ENCODE peak calls at places on chromosomes 12 and 14, in four cellular contexts. Y, X, P and V are unnamed samples. For H3K79me2, the result is how much of the 10 kb centered on the place peaks cover.

GRCh38 chr12:39405580-39405979 is 37.3 kb downstream of the KIF21A start:
- DNase-seq in P (no peak), X (no peak), Y (no peak), V (no peak)

GRCh38 chr14:94385553-94386057 is 2.8 kb downstream of the SERPINA1 start:
- DNase-seq in P (no peak), Y (no peak), X (no peak), V (no peak)

GRCh38 chr14:34496679-34497513 is 34.9 kb upstream of the SPTSSA start:
- DNase-seq in X (peak), Y (no peak), P (peak), V (no peak)

GRCh38 chr12:130334937-130335336 is 2.8 kb upstream of the PIWIL1 start:
- DNase-seq in X (no peak), Y (no peak), P (no peak), V (no peak)

GRCh38 chr14:60637490-60638452 is 11.5 kb downstream of the SIX1 start:
- DNase-seq in P (peak), Y (no peak), X (peak), V (no peak)

GRCh38 chr12:131536337-131536736 is 174.6 kb upstream of the SFSWAP start:
- DNase-seq in P (no peak), X (no peak), Y (no peak), V (no peak)

GRCh38 chr12:65781681-65782269 is 42.5 kb upstream of the HMGA2 start:
- DNase-seq in Y (no peak), P (no peak), X (no peak), V (no peak)

GRCh38 chr12:21025656-21026055 is 105.3 kb upstream of the SLCO1B1 start:
- DNase-seq in Y (no peak), X (no peak), P (no peak), V (no peak)

GRCh38 chr12:44154128-44154527 is 318.2 kb downstream of the TMEM117 start:
- DNase-seq in Y (no peak), P (peak), X (no peak), V (no peak)

GRCh38 chr12:57389033-57389432 is 41.8 kb downstream of the R3HDM2 start:
- DNase-seq in Y (no peak), X (peak), P (peak), V (no peak)

GRCh38 chr12:6821271-6821673 is 349 bp upstream of the GPR162 start:
- DNase-seq in P (peak), Y (peak), X (no peak), V (no peak)

GRCh38 chr12:98873823-98874222 is 228.7 kb downstream of the APAF1 start:
- DNase-seq in Y (no peak), X (no peak), P (no peak), V (no peak)

GRCh38 chr12:4833511-4833910 is 76.2 kb upstream of the KCNA1 start:
- DNase-seq in Y (no peak), P (no peak), X (no peak), V (no peak)

GRCh38 chr14:23829736-23830474 is 123.7 kb upstream of the DHRS4 start:
- DNase-seq in P (peak), X (peak), Y (no peak), V (no peak)

GRCh38 chr12:62533755-62534107 is 67.1 kb downstream of the MON2 start:
- DNase-seq in X (no peak), P (no peak), Y (no peak), V (no peak)

GRCh38 chr12:49293056-49293956 is 1.6 kb upstream of the PRPH start:
- DNase-seq in X (no peak), P (no peak), Y (no peak), V (no peak)

GRCh38 chr14:49408187-49408963 is 177.8 kb downstream of the RPS29 start:
- DNase-seq in Y (no peak), X (no peak), P (no peak), V (no peak)

GRCh38 chr12:29288031-29288430 is 92.9 kb downstream of the ERGIC2 start:
- DNase-seq in P (no peak), X (no peak), Y (no peak), V (no peak)

GRCh38 chr12:118271199-118271598 is 101.5 kb downstream of the TAOK3 start:
- DNase-seq in P (no peak), X (peak), Y (no peak), V (no peak)

GRCh38 chr12:6925543-6926279 is 2.0 kb upstream of the ATN1 start:
- DNase-seq in Y (no peak), P (peak), X (peak), V (no peak)

GRCh38 chr14:99468081-99468480 is 12.6 kb downstream of the SETD3 start:
- DNase-seq in Y (no peak), P (no peak), X (no peak), V (no peak)

GRCh38 chr14:99471731-99472130 is 8.9 kb downstream of the SETD3 start:
- DNase-seq in P (no peak), Y (no peak), X (no peak), V (no peak)

GRCh38 chr14:99467338-99468075 is 13.2 kb downstream of the SETD3 start:
- DNase-seq in Y (no peak), X (no peak), P (no peak), V (no peak)

GRCh38 chr14:99466719-99467118 is 13.9 kb downstream of the SETD3 start:
- DNase-seq in P (no peak), X (no peak), Y (no peak), V (no peak)

DNA sequence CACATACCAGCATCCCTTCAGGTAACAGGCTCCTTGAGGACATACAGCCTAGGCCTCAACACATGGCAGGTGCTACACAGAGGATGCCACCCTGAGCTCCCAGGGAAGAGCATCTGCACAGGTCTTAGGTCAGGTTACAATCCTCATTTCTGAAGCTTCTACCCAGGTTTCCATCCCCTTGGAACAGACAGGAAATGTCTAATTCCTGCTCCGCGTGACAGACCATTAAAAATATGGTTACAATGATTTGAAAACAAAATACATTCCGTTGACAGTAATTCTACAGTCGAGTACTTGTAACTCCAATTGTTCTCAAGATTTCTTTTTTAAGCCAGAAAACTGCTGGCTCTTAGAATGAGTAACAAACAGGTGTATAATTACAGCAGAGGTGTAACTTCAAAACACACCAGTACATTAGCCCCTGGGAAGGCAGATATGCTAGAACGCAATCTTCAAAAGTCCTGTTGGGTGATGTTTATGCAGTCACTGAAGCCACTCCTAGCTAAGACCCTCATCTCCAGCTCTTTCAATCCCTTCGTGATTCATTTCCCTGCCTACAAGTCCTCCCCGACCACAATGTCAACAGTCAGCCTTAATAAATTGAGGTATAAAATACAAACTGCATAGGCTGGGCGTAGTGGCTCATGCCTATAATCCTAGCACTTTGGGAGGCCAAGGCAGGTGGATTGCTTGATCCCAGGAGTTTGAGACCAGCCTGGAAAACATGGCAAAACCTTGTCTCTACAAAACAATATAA is 11.6 kb downstream of the SETD3 start:
- DNase-seq in Y (no peak), P (no peak), X (peak), V (no peak)
- H3K79me2 ChIP-seq in Y (under half), P (half or more), X (half or more), V (under half)

GRCh38 chr12:69523433-69524330 is 53.5 kb downstream of the FRS2 start:
- DNase-seq in Y (no peak), P (no peak), X (no peak), V (no peak)

GRCh38 chr12:69524331-69524630 is 54.1 kb downstream of the FRS2 start:
- DNase-seq in Y (no peak), X (no peak), P (no peak), V (no peak)

GRCh38 chr12:69524755-69525509 is 54.7 kb downstream of the FRS2 start:
- DNase-seq in Y (no peak), P (peak), X (peak), V (no peak)

GRCh38 chr12:69529021-69529420 is 56.2 kb upstream of the CCT2 start:
- DNase-seq in Y (no peak), X (no peak), P (no peak), V (no peak)

DNA sequence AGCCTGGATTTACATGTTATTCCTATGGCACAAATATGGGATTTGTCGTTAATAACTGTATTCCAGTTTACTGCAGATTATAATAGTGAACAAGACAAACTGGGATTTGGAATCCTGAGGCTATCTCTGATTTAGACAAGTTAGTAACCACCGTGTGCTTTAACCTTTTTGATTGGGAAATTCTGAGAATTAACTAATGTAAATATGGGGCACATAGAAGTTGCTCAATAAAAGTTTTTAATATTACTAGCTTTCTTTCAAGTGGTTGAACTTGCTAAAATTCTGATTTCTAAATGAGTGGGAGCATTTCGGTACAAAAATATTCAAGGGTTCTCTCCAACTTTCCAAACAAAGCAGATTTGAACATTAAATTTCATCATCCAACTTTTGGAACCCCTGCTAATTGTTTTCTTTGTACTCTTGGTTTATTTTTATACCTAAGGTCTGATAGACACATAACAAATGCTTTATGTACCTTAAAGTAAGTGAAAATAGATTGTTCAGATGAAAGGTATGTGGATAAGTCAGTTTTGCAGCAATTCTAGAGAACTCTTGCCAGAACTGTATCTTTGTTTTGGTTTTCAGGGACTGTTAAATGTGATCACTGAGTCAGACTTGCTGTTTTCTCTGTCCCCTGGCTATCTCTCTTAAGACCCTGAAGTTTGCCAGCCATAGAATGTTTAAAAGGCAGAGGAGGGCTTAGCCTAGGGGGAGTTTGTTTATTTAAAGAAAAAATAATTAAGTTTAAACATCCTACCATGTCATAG is 57.5 kb downstream of the FRS2 start:
- DNase-seq in P (peak), Y (no peak), X (peak), V (no peak)
- H3K79me2 ChIP-seq in P (half or more), Y (under half), X (half or more), V (half or more)

GRCh38 chr14:100881211-100882025 is 22.1 kb downstream of the RTL1 start:
- DNase-seq in Y (no peak), P (no peak), X (no peak), V (no peak)

GRCh38 chr14:100879194-100879593 is 24.3 kb downstream of the RTL1 start:
- DNase-seq in P (no peak), Y (no peak), X (no peak), V (no peak)

GRCh38 chr14:100879782-100880181 is 23.7 kb downstream of the RTL1 start:
- DNase-seq in Y (no peak), P (no peak), X (no peak), V (no peak)

GRCh38 chr14:100882026-100882967 is 21.2 kb downstream of the RTL1 start:
- DNase-seq in Y (no peak), P (no peak), X (no peak), V (no peak)

DNA sequence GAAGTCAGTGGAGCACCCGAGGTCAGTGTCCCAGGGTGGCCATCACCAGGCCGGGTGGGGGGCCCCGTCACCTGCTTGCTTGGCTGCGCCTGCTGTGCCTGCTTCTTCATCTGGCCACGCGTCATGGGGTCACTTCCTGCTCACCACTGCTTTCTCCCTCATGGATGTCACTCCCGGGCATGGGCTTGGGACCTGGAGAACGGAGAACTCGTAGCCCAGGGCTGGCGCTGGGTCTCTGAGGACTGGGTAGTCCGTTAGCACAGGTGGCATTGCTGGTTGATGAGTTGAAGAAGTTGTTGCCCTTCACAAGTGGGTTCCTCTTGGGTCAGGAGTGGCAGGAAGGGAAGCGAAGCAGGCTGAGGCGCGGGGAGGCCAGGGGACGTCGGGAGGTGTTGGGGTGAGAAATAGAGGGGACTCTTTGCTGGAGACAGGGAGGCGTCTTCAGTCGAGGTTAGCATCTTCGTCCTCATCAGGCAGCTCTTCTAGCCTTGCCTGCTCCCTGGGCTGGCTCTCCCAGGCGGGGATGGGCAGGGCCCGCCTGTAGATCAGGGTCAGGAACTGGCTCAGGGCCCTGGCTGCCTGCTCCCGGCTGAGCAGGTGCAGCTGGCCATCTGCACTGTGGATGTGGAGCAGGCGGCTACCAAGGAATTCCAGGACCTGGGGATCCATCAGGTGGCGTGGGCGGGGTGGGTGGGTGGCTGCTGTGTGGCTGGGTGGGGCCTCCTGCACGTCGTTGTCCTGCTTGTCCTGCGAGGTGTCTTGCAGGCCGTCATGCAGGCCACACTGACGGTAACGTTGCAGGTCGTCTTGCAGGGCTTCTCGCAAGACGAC is 23.0 kb downstream of the RTL1 start:
- DNase-seq in X (no peak), P (no peak), Y (no peak), V (no peak)
- H3K79me2 ChIP-seq in X (under half), P (half or more), Y (under half), V (under half)

GRCh38 chr14:69633238-69633637 is 21.8 kb downstream of the SUSD6 start:
- DNase-seq in Y (no peak), P (no peak), X (no peak), V (no peak)

GRCh38 chr14:69636718-69637480 is 25.5 kb downstream of the SUSD6 start:
- DNase-seq in Y (no peak), P (no peak), X (no peak), V (no peak)

GRCh38 chr14:69632752-69633151 is 21.4 kb downstream of the SUSD6 start:
- DNase-seq in Y (no peak), X (no peak), P (no peak), V (no peak)

GRCh38 chr14:69636051-69636639 is 24.7 kb downstream of the SUSD6 start:
- DNase-seq in Y (peak), P (no peak), X (no peak), V (no peak)

DNA sequence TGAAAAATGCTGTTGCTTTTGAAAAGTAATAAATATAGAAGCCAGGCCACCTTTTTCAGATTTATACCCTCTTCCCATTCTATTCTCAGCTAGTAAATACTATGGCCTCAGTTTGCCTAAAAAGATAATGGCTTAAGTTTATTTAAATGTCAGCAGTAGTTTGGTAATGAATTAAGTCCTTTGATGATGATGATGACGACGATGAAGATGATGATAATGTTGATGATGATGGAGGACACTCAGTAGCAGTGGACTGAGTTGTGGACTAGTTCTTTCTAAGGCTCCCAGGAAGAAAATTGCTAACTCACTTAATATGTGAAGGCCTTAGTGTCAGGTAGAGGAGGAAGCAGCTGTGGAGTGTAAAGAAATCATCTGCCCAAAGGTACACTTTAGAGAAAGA is 23.5 kb downstream of the SUSD6 start:
- DNase-seq in P (no peak), Y (no peak), X (no peak), V (no peak)
- H3K79me2 ChIP-seq in P (half or more), Y (half or more), X (under half), V (half or more)

GRCh38 chr12:11823043-11823442 is 173.6 kb downstream of the ETV6 start:
- DNase-seq in P (peak), X (no peak), Y (peak), V (no peak)
- H3K79me2 ChIP-seq in P (under half), X (under half), Y (under half), V (under half)